ENCODE peak calls at places on chromosomes 3 and 15, in seven cellular contexts. Z is GM20000; F is adrenal gland; X is CD8-positive, alpha-beta T cell; I is cardiac muscle cell; U is OCI-LY7; H is IMR-90. A is an unnamed sample.
A peak's percentile ranks its signal among the peaks of the same experiment; 100 is the strongest.

GRCh38 chr3:162487138-162487537 is 990.5 kb downstream of the OTOL1 start:
- DNase-seq in Z (no peak), F (no peak), X (no peak), I (peak; percentile 2), U (no peak), H (peak; percentile 0), A (no peak)

GRCh38 chr3:150639262-150639661 is 36.1 kb downstream of the SELENOT start:
- DNase-seq in Z (no peak), F (no peak), X (no peak), I (peak; percentile 3), U (no peak), H (peak; percentile 24), A (no peak)

GRCh38 chr3:5791558-5791957 is 604.1 kb downstream of the EDEM1 start:
- DNase-seq in Z (no peak), F (no peak), X (no peak), I (no peak), U (no peak), H (no peak), A (no peak)

GRCh38 chr15:50109086-50109987 is 9.7 kb downstream of the ATP8B4 start:
- DNase-seq in Z (no peak), F (no peak), X (no peak), I (peak; percentile 21), U (no peak), H (peak; percentile 35), A (no peak)

GRCh38 chr15:73969151-73969759 is 22.8 kb downstream of the STOML1 start:
- DNase-seq in Z (no peak), F (no peak), X (no peak), I (no peak), U (no peak), H (no peak), A (no peak)

GRCh38 chr15:100780208-100780800 is 99.3 kb upstream of the ALDH1A3 start:
- DNase-seq in Z (no peak), F (peak; percentile 6), X (peak; percentile 42), I (no peak), U (no peak), H (no peak), A (peak; percentile 2)

GRCh38 chr15:52656412-52656811 is 22.8 kb downstream of the ATOSA start:
- DNase-seq in Z (no peak), F (no peak), X (no peak), I (no peak), U (no peak), H (no peak), A (no peak)

GRCh38 chr3:53843195-53844177 is 2.7 kb downstream of the CHDH start:
- DNase-seq in Z (peak; percentile 71), F (no peak), X (no peak), I (no peak), U (peak; percentile 77), H (no peak), A (peak; percentile 61)

GRCh38 chr3:100737334-100737733 is 28.0 kb downstream of the TFG start:
- DNase-seq in Z (no peak), F (no peak), X (no peak), I (peak; percentile 45), U (peak; percentile 7), H (peak; percentile 15), A (no peak)

GRCh38 chr3:189058071-189058470 is 113.7 kb upstream of the TPRG1 start:
- DNase-seq in Z (no peak), F (no peak), X (no peak), I (no peak), U (no peak), H (no peak), A (no peak)

GRCh38 chr3:155262295-155262694 is 31.2 kb downstream of the STRIT1 start:
- DNase-seq in Z (no peak), F (no peak), X (no peak), I (no peak), U (no peak), H (no peak), A (no peak)

GRCh38 chr15:101013769-101014223 is 94.6 kb downstream of the LRRK1 start:
- DNase-seq in Z (no peak), F (no peak), X (peak; percentile 44), I (no peak), U (no peak), H (no peak), A (no peak)

GRCh38 chr15:57591237-57591821 is 375 bp upstream of the MYZAP start:
- DNase-seq in Z (no peak), F (no peak), X (no peak), I (no peak), U (no peak), H (no peak), A (no peak)

GRCh38 chr15:88487796-88488523 is 20.5 kb downstream of the MRPS11 start:
- DNase-seq in Z (no peak), F (no peak), X (no peak), I (no peak), U (no peak), H (peak; percentile 9), A (no peak)

GRCh38 chr15:67161881-67162280 is 92.6 kb downstream of the AAGAB start:
- DNase-seq in Z (no peak), F (no peak), X (no peak), I (no peak), U (no peak), H (no peak), A (no peak)

GRCh38 chr3:57199895-57200297 is at the start of gene HESX1:
- DNase-seq in Z (no peak), F (no peak), X (no peak), I (no peak), U (no peak), H (no peak), A (no peak)

GRCh38 chr3:56769125-56769709 is 32.5 kb downstream of the ARHGEF3 start:
- DNase-seq in Z (no peak), F (no peak), X (no peak), I (no peak), U (no peak), H (no peak), A (no peak)

GRCh38 chr3:97981886-97982285 is 9.7 kb upstream of the RIOX2 start:
- DNase-seq in Z (no peak), F (no peak), X (no peak), I (peak; percentile 30), U (no peak), H (peak; percentile 21), A (no peak)

GRCh38 chr3:16272588-16272987 is 7.6 kb downstream of the OXNAD1 start:
- DNase-seq in Z (no peak), F (no peak), X (no peak), I (no peak), U (no peak), H (no peak), A (no peak)

GRCh38 chr15:62253294-62253693 is 88.2 kb upstream of the C2CD4B start:
- DNase-seq in Z (no peak), F (no peak), X (no peak), I (peak; percentile 8), U (peak; percentile 2), H (no peak), A (no peak)

GRCh38 chr15:62257991-62258390 is 92.9 kb upstream of the C2CD4B start:
- DNase-seq in Z (no peak), F (no peak), X (no peak), I (no peak), U (no peak), H (no peak), A (no peak)

GRCh38 chr15:62250978-62251377 is 85.9 kb upstream of the C2CD4B start:
- DNase-seq in Z (no peak), F (no peak), X (no peak), I (no peak), U (no peak), H (no peak), A (no peak)

GRCh38 chr15:62250176-62250575 is 85.1 kb upstream of the C2CD4B start:
- DNase-seq in Z (no peak), F (no peak), X (no peak), I (no peak), U (no peak), H (no peak), A (no peak)

DNA sequence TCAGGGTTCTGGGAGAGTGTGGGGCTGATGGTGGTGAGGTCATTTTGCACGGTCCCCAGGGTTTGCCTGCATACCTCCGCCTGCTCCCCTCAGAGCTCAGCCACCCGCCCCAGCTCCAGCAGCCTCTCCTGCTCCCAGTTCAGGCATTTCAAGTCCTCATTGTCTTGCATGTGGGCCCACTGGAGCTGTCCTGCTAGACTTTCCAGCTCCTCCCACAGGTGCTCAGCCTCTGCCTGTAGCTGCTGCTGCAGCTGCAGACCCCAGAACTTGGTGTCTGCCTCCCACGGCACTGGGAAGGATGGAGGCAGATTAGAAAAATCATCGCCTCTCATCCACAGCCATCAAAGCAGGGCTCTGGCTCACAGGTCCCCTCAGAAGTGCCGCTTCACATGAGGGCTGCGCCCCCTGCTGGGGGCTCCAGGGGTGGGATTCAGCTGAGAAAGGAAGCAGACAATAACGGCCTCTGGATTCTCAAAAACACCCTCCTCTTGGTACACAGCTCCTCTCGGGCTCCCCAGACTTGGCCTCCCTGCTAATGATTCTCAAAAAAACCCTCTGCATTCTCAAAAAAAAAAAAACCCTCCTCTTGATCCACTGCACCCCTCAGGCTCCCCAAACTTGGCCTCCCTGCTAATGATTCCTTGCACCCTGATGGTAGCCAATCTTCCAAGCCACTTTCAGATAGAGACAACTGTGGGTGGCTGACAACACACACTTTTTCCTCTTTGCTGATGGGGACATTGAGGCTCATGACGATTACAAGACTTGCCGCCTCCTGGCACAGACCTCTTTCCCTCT is 89.3 kb upstream of the C2CD4B start:
- DNase-seq in Z (peak; percentile 40), F (peak; percentile 66), X (peak; percentile 57), I (peak; percentile 77), U (peak; percentile 71), H (peak; percentile 43), A (peak; percentile 47)
- TF ChIP-seq CTCF in Z (peak; percentile 21), F (peak; percentile 48), X (peak; percentile 54), I (peak; percentile 92), U (peak; percentile 87), H (peak; percentile 62), A (peak; percentile 57)

GRCh38 chr3:123202451-123202850 is 708 bp downstream of the SEC22A start:
- DNase-seq in Z (peak; percentile 8), F (no peak), X (no peak), I (no peak), U (peak; percentile 18), H (peak; percentile 2), A (no peak)
- TF ChIP-seq CTCF in Z (no peak), F (no peak), X (no peak), I (no peak), U (no peak), H (no peak), A (no peak)

GRCh38 chr3:23459915-23460546 is 256.9 kb downstream of the UBE2E2 start:
- DNase-seq in Z (no peak), F (no peak), X (no peak), I (no peak), U (no peak), H (no peak), A (no peak)

GRCh38 chr3:23455775-23456174 is 252.6 kb downstream of the UBE2E2 start:
- DNase-seq in Z (no peak), F (no peak), X (no peak), I (peak; percentile 87), U (no peak), H (peak; percentile 88), A (no peak)

GRCh38 chr3:23461069-23461468 is 257.9 kb downstream of the UBE2E2 start:
- DNase-seq in Z (no peak), F (no peak), X (no peak), I (no peak), U (no peak), H (peak; percentile 15), A (no peak)

GRCh38 chr3:23457697-23458096 is 254.6 kb downstream of the UBE2E2 start:
- DNase-seq in Z (no peak), F (no peak), X (no peak), I (no peak), U (no peak), H (no peak), A (no peak)

GRCh38 chr3:23459437-23459836 is 256.3 kb downstream of the UBE2E2 start:
- DNase-seq in Z (no peak), F (no peak), X (no peak), I (no peak), U (no peak), H (no peak), A (no peak)
- TF ChIP-seq CTCF in Z (no peak), F (no peak), X (no peak), I (no peak), U (no peak), H (no peak), A (no peak)

GRCh38 chr3:31880020-31880419 is 101.0 kb downstream of the OSBPL10 start:
- DNase-seq in Z (no peak), F (no peak), X (no peak), I (peak; percentile 63), U (peak; percentile 89), H (peak; percentile 8), A (no peak)
- TF ChIP-seq CTCF in Z (no peak), F (no peak), X (no peak), I (no peak), U (peak; percentile 47), H (no peak), A (no peak)

A was measured in GM10248.